ENCODE peak calls at places on chromosomes 5 and 9, in nine cellular contexts. One of them, this sample, is unnamed. For H3K4me1, the result is how much of the 10 kb centered on the place peaks cover.

GRCh38 chr9:96874947-96875459 is 20.7 kb upstream of the ZNF782 start:
- DNase-seq in A549: peak
- DNase-seq in fibroblast of lung: peak
- DNase-seq in stomach: peak
- DNase-seq in prostate gland: peak
- DNase-seq in MM.1S: peak
- DNase-seq in Peyer's patch: peak
- DNase-seq in HCT116: peak
- DNase-seq in cardiac muscle cell: peak
- DNase-seq in this sample: no peak

GRCh38 chr5:90484540-90484939 is 9.9 kb downstream of the POLR3G start:
- DNase-seq in Peyer's patch: no peak
- DNase-seq in A549: no peak
- DNase-seq in prostate gland: no peak
- DNase-seq in cardiac muscle cell: peak
- DNase-seq in fibroblast of lung: no peak
- DNase-seq in HCT116: no peak
- DNase-seq in MM.1S: no peak
- DNase-seq in stomach: no peak
- DNase-seq in this sample: no peak

GRCh38 chr9:23855885-23856284 is 29.8 kb upstream of the ELAVL2 start:
- DNase-seq in stomach: no peak
- DNase-seq in A549: no peak
- DNase-seq in prostate gland: no peak
- DNase-seq in HCT116: no peak
- DNase-seq in fibroblast of lung: no peak
- DNase-seq in Peyer's patch: no peak
- DNase-seq in cardiac muscle cell: no peak
- DNase-seq in MM.1S: no peak
- DNase-seq in this sample: no peak

GRCh38 chr5:52997424-52997823 is 8.3 kb downstream of the ITGA2 start:
- DNase-seq in A549: peak
- DNase-seq in stomach: no peak
- DNase-seq in prostate gland: no peak
- DNase-seq in MM.1S: no peak
- DNase-seq in cardiac muscle cell: no peak
- DNase-seq in HCT116: no peak
- DNase-seq in fibroblast of lung: no peak
- DNase-seq in Peyer's patch: no peak
- DNase-seq in this sample: no peak

GRCh38 chr5:137370511-137371071 is 128.5 kb downstream of the SPOCK1 start:
- DNase-seq in stomach: no peak
- DNase-seq in Peyer's patch: no peak
- DNase-seq in A549: no peak
- DNase-seq in cardiac muscle cell: no peak
- DNase-seq in prostate gland: no peak
- DNase-seq in HCT116: no peak
- DNase-seq in MM.1S: no peak
- DNase-seq in fibroblast of lung: peak
- DNase-seq in this sample: no peak

GRCh38 chr5:170407062-170407461 is 17.9 kb upstream of the KCNMB1 start:
- DNase-seq in fibroblast of lung: no peak
- DNase-seq in Peyer's patch: no peak
- DNase-seq in stomach: no peak
- DNase-seq in prostate gland: no peak
- DNase-seq in HCT116: no peak
- DNase-seq in A549: no peak
- DNase-seq in cardiac muscle cell: no peak
- DNase-seq in MM.1S: no peak
- DNase-seq in this sample: no peak

GRCh38 chr9:113612216-113612747 is 148.8 kb downstream of the RGS3 start:
- DNase-seq in prostate gland: no peak
- DNase-seq in A549: no peak
- DNase-seq in HCT116: no peak
- DNase-seq in fibroblast of lung: no peak
- DNase-seq in Peyer's patch: no peak
- DNase-seq in MM.1S: no peak
- DNase-seq in stomach: no peak
- DNase-seq in cardiac muscle cell: no peak
- DNase-seq in this sample: no peak

GRCh38 chr9:131965101-131965500 is 114.6 kb downstream of the MED27 start:
- DNase-seq in stomach: no peak
- DNase-seq in A549: no peak
- DNase-seq in HCT116: no peak
- DNase-seq in MM.1S: no peak
- DNase-seq in cardiac muscle cell: no peak
- DNase-seq in prostate gland: no peak
- DNase-seq in fibroblast of lung: peak
- DNase-seq in Peyer's patch: no peak
- DNase-seq in this sample: no peak

GRCh38 chr9:101495810-101496209 is 37.8 kb upstream of the RNF20 start:
- DNase-seq in MM.1S: no peak
- DNase-seq in stomach: no peak
- DNase-seq in fibroblast of lung: peak
- DNase-seq in prostate gland: no peak
- DNase-seq in Peyer's patch: no peak
- DNase-seq in A549: no peak
- DNase-seq in HCT116: no peak
- DNase-seq in cardiac muscle cell: no peak
- DNase-seq in this sample: no peak

GRCh38 chr9:137294684-137295312 is 7.3 kb downstream of the NRARP start:
- DNase-seq in cardiac muscle cell: peak
- DNase-seq in Peyer's patch: no peak
- DNase-seq in prostate gland: no peak
- DNase-seq in HCT116: no peak
- DNase-seq in A549: no peak
- DNase-seq in MM.1S: no peak
- DNase-seq in fibroblast of lung: peak
- DNase-seq in stomach: no peak
- DNase-seq in this sample: no peak

GRCh38 chr9:132295181-132295580 is 59.6 kb downstream of the SETX start:
- DNase-seq in MM.1S: no peak
- DNase-seq in stomach: no peak
- DNase-seq in fibroblast of lung: no peak
- DNase-seq in cardiac muscle cell: no peak
- DNase-seq in HCT116: no peak
- DNase-seq in A549: no peak
- DNase-seq in Peyer's patch: no peak
- DNase-seq in prostate gland: no peak
- DNase-seq in this sample: no peak

GRCh38 chr9:89313842-89314241 is 2.8 kb downstream of the CKS2 start:
- DNase-seq in A549: no peak
- DNase-seq in MM.1S: no peak
- DNase-seq in HCT116: no peak
- DNase-seq in Peyer's patch: no peak
- DNase-seq in cardiac muscle cell: peak
- DNase-seq in stomach: no peak
- DNase-seq in fibroblast of lung: peak
- DNase-seq in prostate gland: no peak
- DNase-seq in this sample: no peak

GRCh38 chr9:72684615-72685014 is 163.2 kb downstream of the TMC1 start:
- DNase-seq in Peyer's patch: no peak
- DNase-seq in stomach: no peak
- DNase-seq in MM.1S: no peak
- DNase-seq in cardiac muscle cell: no peak
- DNase-seq in A549: no peak
- DNase-seq in prostate gland: no peak
- DNase-seq in fibroblast of lung: no peak
- DNase-seq in HCT116: no peak
- DNase-seq in this sample: no peak

DNA sequence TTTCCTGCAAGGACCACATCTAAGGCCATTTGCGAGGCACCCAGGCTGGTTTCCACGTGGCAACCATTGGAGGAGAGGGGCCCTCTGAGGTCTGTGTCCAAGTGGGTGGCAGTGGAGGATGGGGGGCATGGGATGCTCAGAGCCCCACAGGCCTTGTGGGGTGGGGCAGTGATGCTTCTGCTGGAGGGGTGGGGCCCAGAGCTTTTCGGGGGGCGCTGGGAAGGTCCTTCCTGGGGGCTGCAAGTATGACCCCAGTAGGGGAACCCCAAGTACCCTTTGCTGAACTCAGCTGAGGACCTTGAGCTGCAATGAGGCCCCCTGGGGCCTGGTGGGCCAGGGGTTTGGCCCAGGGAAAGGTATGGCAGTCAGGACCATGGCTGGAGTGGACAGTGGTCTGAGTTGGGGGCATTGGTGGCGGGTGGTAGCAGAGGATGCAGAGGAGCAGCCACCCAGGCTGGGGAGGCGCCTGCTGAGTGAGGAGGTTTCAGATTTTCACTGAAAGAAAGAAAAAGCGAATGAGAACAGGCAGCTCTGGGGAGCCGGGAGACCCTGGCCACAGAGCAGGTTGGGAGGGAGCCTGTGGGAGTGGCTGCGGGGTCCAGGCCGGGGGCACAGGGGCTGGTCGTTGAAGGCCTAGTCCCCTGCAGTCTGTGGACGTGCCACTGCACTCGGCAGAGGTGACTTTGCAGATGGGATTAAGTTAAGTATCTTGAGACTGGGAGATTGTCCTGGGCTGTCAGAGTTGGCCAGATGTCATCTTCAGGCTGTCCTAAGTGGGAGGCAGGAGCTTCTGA is 19.2 kb downstream of the WNK2 start:
- DNase-seq in cardiac muscle cell: no peak
- DNase-seq in A549: no peak
- DNase-seq in Peyer's patch: no peak
- DNase-seq in fibroblast of lung: no peak
- DNase-seq in prostate gland: no peak
- DNase-seq in HCT116: no peak
- DNase-seq in stomach: no peak
- DNase-seq in MM.1S: no peak
- DNase-seq in this sample: no peak
- H3K4me1 ChIP-seq in cardiac muscle cell: half or more
- H3K4me1 ChIP-seq in A549: under half
- H3K4me1 ChIP-seq in Peyer's patch: half or more
- H3K4me1 ChIP-seq in fibroblast of lung: under half
- H3K4me1 ChIP-seq in prostate gland: under half
- H3K4me1 ChIP-seq in HCT116: under half
- H3K4me1 ChIP-seq in stomach: half or more
- H3K4me1 ChIP-seq in MM.1S: under half
- H3K4me1 ChIP-seq in this sample: under half

GRCh38 chr5:75239681-75240080 is 3.0 kb upstream of the ANKRD31 start:
- DNase-seq in MM.1S: no peak
- DNase-seq in HCT116: peak
- DNase-seq in fibroblast of lung: peak
- DNase-seq in A549: no peak
- DNase-seq in prostate gland: no peak
- DNase-seq in cardiac muscle cell: no peak
- DNase-seq in stomach: no peak
- DNase-seq in Peyer's patch: no peak
- DNase-seq in this sample: no peak
- TF ChIP-seq CTCF in MM.1S: no peak
- TF ChIP-seq CTCF in HCT116: peak
- TF ChIP-seq CTCF in fibroblast of lung: no peak
- TF ChIP-seq CTCF in A549: no peak
- TF ChIP-seq CTCF in prostate gland: no peak
- TF ChIP-seq CTCF in cardiac muscle cell: no peak
- TF ChIP-seq CTCF in stomach: no peak
- TF ChIP-seq CTCF in Peyer's patch: no peak
- TF ChIP-seq CTCF in this sample: no peak

GRCh38 chr5:1087428-1087827 is 24.4 kb downstream of the SLC12A7 start:
- DNase-seq in Peyer's patch: no peak
- DNase-seq in prostate gland: no peak
- DNase-seq in stomach: no peak
- DNase-seq in A549: no peak
- DNase-seq in MM.1S: no peak
- DNase-seq in cardiac muscle cell: no peak
- DNase-seq in fibroblast of lung: no peak
- DNase-seq in HCT116: no peak
- DNase-seq in this sample: no peak

GRCh38 chr5:1090538-1090937 is 21.3 kb downstream of the SLC12A7 start:
- DNase-seq in A549: no peak
- DNase-seq in HCT116: no peak
- DNase-seq in cardiac muscle cell: peak
- DNase-seq in fibroblast of lung: no peak
- DNase-seq in prostate gland: no peak
- DNase-seq in Peyer's patch: no peak
- DNase-seq in stomach: no peak
- DNase-seq in MM.1S: no peak
- DNase-seq in this sample: peak

GRCh38 chr5:1088031-1088430 is 23.8 kb downstream of the SLC12A7 start:
- DNase-seq in HCT116: no peak
- DNase-seq in cardiac muscle cell: no peak
- DNase-seq in fibroblast of lung: no peak
- DNase-seq in A549: no peak
- DNase-seq in Peyer's patch: no peak
- DNase-seq in MM.1S: no peak
- DNase-seq in stomach: no peak
- DNase-seq in prostate gland: no peak
- DNase-seq in this sample: no peak

GRCh38 chr5:1089621-1090040 is 22.2 kb downstream of the SLC12A7 start:
- DNase-seq in cardiac muscle cell: no peak
- DNase-seq in Peyer's patch: peak
- DNase-seq in fibroblast of lung: no peak
- DNase-seq in HCT116: no peak
- DNase-seq in MM.1S: no peak
- DNase-seq in prostate gland: no peak
- DNase-seq in stomach: no peak
- DNase-seq in A549: no peak
- DNase-seq in this sample: peak

DNA sequence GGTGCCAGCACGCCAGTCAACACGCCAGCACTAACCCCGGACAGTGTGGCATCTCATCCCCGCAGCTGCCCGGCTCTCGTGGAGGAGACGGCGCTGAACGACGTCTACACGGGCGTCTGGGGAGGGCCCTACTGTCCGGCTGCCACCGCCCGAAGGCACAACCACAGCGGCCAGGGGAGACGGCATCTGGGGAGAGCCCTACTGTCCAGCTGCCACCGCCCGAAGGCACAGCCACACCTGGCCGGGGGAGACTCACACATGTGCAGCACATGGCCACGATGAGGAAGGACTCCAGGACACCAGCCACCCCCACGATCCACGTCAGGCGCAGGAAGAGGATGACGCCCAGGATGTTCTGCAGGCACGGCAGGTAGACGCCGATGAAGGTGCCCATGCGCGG is 23.1 kb downstream of the SLC12A7 start:
- DNase-seq in stomach: no peak
- DNase-seq in MM.1S: no peak
- DNase-seq in HCT116: no peak
- DNase-seq in A549: no peak
- DNase-seq in cardiac muscle cell: no peak
- DNase-seq in prostate gland: no peak
- DNase-seq in fibroblast of lung: no peak
- DNase-seq in Peyer's patch: no peak
- DNase-seq in this sample: no peak
- H3K4me1 ChIP-seq in stomach: under half
- H3K4me1 ChIP-seq in MM.1S: under half
- H3K4me1 ChIP-seq in HCT116: under half
- H3K4me1 ChIP-seq in A549: under half
- H3K4me1 ChIP-seq in cardiac muscle cell: under half
- H3K4me1 ChIP-seq in prostate gland: under half
- H3K4me1 ChIP-seq in fibroblast of lung: under half
- H3K4me1 ChIP-seq in Peyer's patch: under half
- H3K4me1 ChIP-seq in this sample: under half

DNA sequence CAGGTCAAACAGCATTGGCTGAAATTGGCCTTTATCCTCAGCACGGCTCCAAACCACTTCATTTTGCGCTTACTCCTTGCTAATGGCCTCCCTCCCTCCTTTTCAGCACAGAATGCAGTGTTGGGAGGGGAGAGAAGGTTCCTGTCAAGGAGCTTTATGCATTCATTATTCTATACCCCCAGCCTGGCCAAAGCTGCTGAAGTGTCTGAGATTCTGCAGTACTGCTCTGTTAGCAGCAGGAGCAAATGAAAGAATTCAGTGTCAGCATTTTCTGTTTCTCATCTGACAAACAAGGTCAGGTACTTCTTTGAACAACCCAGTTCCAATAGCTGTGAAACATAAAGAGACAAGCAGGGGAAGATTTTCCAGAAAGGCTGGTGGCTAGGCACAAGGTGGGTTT is 109.5 kb upstream of the APC start:
- DNase-seq in cardiac muscle cell: no peak
- DNase-seq in prostate gland: no peak
- DNase-seq in HCT116: no peak
- DNase-seq in fibroblast of lung: no peak
- DNase-seq in Peyer's patch: no peak
- DNase-seq in stomach: no peak
- DNase-seq in MM.1S: peak
- DNase-seq in A549: no peak
- DNase-seq in this sample: no peak
- TF ChIP-seq CTCF in cardiac muscle cell: no peak
- TF ChIP-seq CTCF in prostate gland: no peak
- TF ChIP-seq CTCF in HCT116: no peak
- TF ChIP-seq CTCF in fibroblast of lung: no peak
- TF ChIP-seq CTCF in Peyer's patch: no peak
- TF ChIP-seq CTCF in stomach: no peak
- TF ChIP-seq CTCF in MM.1S: peak
- TF ChIP-seq CTCF in A549: no peak
- TF ChIP-seq CTCF in this sample: peak

This sample was measured in testis.